ENCODE peak calls at places on chromosomes 16 and 17, in four cellular contexts. X is RCC 7860; J is NAMALWA; W is naive thymus-derived CD8-positive, alpha-beta T cell. E is an unnamed sample.

GRCh38 chr16:75462804-75463203 is 1.7 kb downstream of the TMEM170A start:
- DNase-seq in X (no peak), J (peak), W (peak), E (peak)

GRCh38 chr16:89216315-89217137 is 977 bp upstream of the ZNF778 start:
- DNase-seq in X (peak), J (peak), W (peak), E (peak)

GRCh38 chr16:77335652-77336234 is 99.1 kb downstream of the ADAMTS18 start:
- DNase-seq in X (no peak), J (no peak), W (no peak), E (no peak)

GRCh38 chr17:83131268-83132011 is 52.0 kb downstream of the METRNL start:
- DNase-seq in X (no peak), J (no peak), W (no peak), E (no peak)

GRCh38 chr17:27579897-27580321 is 51.1 kb upstream of the LGALS9 start:
- DNase-seq in X (no peak), J (no peak), W (no peak), E (peak)

GRCh38 chr16:28623172-28623711 is 13.4 kb upstream of the SULT1A1 start:
- DNase-seq in X (no peak), J (peak), W (peak), E (peak)

GRCh38 chr17:19335951-19336631 is 26.4 kb downstream of the B9D1 start:
- DNase-seq in X (no peak), J (no peak), W (no peak), E (no peak)

GRCh38 chr17:8611135-8611534 is 19.4 kb downstream of the MYH10 start:
- DNase-seq in X (no peak), J (no peak), W (no peak), E (no peak)

GRCh38 chr17:80487511-80487910 is 11.1 kb upstream of the NPTX1 start:
- DNase-seq in X (no peak), J (no peak), W (no peak), E (no peak)

GRCh38 chr17:17141860-17142552 is 64.1 kb downstream of the PLD6 start:
- DNase-seq in X (no peak), J (peak), W (peak), E (peak)

E was measured in GM12865.